ENCODE peak calls at places on chromosomes 7 and 10, in five cellular contexts. One of them, this sample, is unnamed.

GRCh38 chr7:128821724-128822123 is 8.5 kb upstream of the FLNC start:
- ATAC-seq in naive B cell: no peak
- ATAC-seq in stimulated activated naive CD8-positive, alpha-beta T cell treated with anti-CD3 and anti-CD28 coated beads, Interleukin-15, Interleukin-2, amounts not matched to agents 100 U/mL and 50 U/mL, for 24 hours: no peak
- ATAC-seq in left cardiac atrium: peak
- ATAC-seq in body of pancreas: no peak
- ATAC-seq in this sample: no peak

GRCh38 chr7:119482209-119482608 is 790.8 kb upstream of the KCND2 start:
- ATAC-seq in naive B cell: no peak
- ATAC-seq in stimulated activated naive CD8-positive, alpha-beta T cell treated with anti-CD3 and anti-CD28 coated beads, Interleukin-15, Interleukin-2, amounts not matched to agents 100 U/mL and 50 U/mL, for 24 hours: no peak
- ATAC-seq in left cardiac atrium: no peak
- ATAC-seq in body of pancreas: peak
- ATAC-seq in this sample: no peak

GRCh38 chr10:86944471-86944870 is 12.9 kb downstream of the MMRN2 start:
- ATAC-seq in naive B cell: no peak
- ATAC-seq in stimulated activated naive CD8-positive, alpha-beta T cell treated with anti-CD3 and anti-CD28 coated beads, Interleukin-15, Interleukin-2, amounts not matched to agents 100 U/mL and 50 U/mL, for 24 hours: peak
- ATAC-seq in left cardiac atrium: no peak
- ATAC-seq in body of pancreas: no peak
- ATAC-seq in this sample: peak

GRCh38 chr10:75770634-75771081 is 339.2 kb downstream of the LRMDA start:
- ATAC-seq in naive B cell: no peak
- ATAC-seq in stimulated activated naive CD8-positive, alpha-beta T cell treated with anti-CD3 and anti-CD28 coated beads, Interleukin-15, Interleukin-2, amounts not matched to agents 100 U/mL and 50 U/mL, for 24 hours: no peak
- ATAC-seq in left cardiac atrium: peak
- ATAC-seq in body of pancreas: peak
- ATAC-seq in this sample: no peak

GRCh38 chr7:43461349-43462024 is 121.4 kb upstream of the STK17A start:
- ATAC-seq in naive B cell: no peak
- ATAC-seq in stimulated activated naive CD8-positive, alpha-beta T cell treated with anti-CD3 and anti-CD28 coated beads, Interleukin-15, Interleukin-2, amounts not matched to agents 100 U/mL and 50 U/mL, for 24 hours: no peak
- ATAC-seq in left cardiac atrium: peak
- ATAC-seq in body of pancreas: no peak
- ATAC-seq in this sample: no peak

GRCh38 chr10:51878695-51879094 is 179.3 kb upstream of the CSTF2T start:
- ATAC-seq in naive B cell: no peak
- ATAC-seq in stimulated activated naive CD8-positive, alpha-beta T cell treated with anti-CD3 and anti-CD28 coated beads, Interleukin-15, Interleukin-2, amounts not matched to agents 100 U/mL and 50 U/mL, for 24 hours: no peak
- ATAC-seq in left cardiac atrium: no peak
- ATAC-seq in body of pancreas: no peak
- ATAC-seq in this sample: no peak

GRCh38 chr10:44280211-44280610 is 104.7 kb downstream of the CXCL12 start:
- ATAC-seq in naive B cell: no peak
- ATAC-seq in stimulated activated naive CD8-positive, alpha-beta T cell treated with anti-CD3 and anti-CD28 coated beads, Interleukin-15, Interleukin-2, amounts not matched to agents 100 U/mL and 50 U/mL, for 24 hours: no peak
- ATAC-seq in left cardiac atrium: no peak
- ATAC-seq in body of pancreas: no peak
- ATAC-seq in this sample: no peak

GRCh38 chr7:23299770-23300300 is 696 bp downstream of the MALSU1 start:
- ATAC-seq in naive B cell: no peak
- ATAC-seq in stimulated activated naive CD8-positive, alpha-beta T cell treated with anti-CD3 and anti-CD28 coated beads, Interleukin-15, Interleukin-2, amounts not matched to agents 100 U/mL and 50 U/mL, for 24 hours: peak
- ATAC-seq in left cardiac atrium: peak
- ATAC-seq in body of pancreas: no peak
- ATAC-seq in this sample: peak

GRCh38 chr10:122078326-122078725 is 89.4 kb downstream of the TACC2 start:
- ATAC-seq in naive B cell: no peak
- ATAC-seq in stimulated activated naive CD8-positive, alpha-beta T cell treated with anti-CD3 and anti-CD28 coated beads, Interleukin-15, Interleukin-2, amounts not matched to agents 100 U/mL and 50 U/mL, for 24 hours: no peak
- ATAC-seq in left cardiac atrium: peak
- ATAC-seq in body of pancreas: no peak
- ATAC-seq in this sample: no peak

GRCh38 chr7:40987571-40987970 is 715.3 kb downstream of the INHBA start:
- ATAC-seq in naive B cell: no peak
- ATAC-seq in stimulated activated naive CD8-positive, alpha-beta T cell treated with anti-CD3 and anti-CD28 coated beads, Interleukin-15, Interleukin-2, amounts not matched to agents 100 U/mL and 50 U/mL, for 24 hours: no peak
- ATAC-seq in left cardiac atrium: no peak
- ATAC-seq in body of pancreas: no peak
- ATAC-seq in this sample: no peak

GRCh38 chr10:72337722-72338121 is 17.0 kb downstream of the DNAJB12 start:
- ATAC-seq in naive B cell: no peak
- ATAC-seq in stimulated activated naive CD8-positive, alpha-beta T cell treated with anti-CD3 and anti-CD28 coated beads, Interleukin-15, Interleukin-2, amounts not matched to agents 100 U/mL and 50 U/mL, for 24 hours: no peak
- ATAC-seq in left cardiac atrium: no peak
- ATAC-seq in body of pancreas: no peak
- ATAC-seq in this sample: no peak

GRCh38 chr10:132570771-132571564 is 33.4 kb downstream of the INPP5A start:
- ATAC-seq in naive B cell: peak
- ATAC-seq in stimulated activated naive CD8-positive, alpha-beta T cell treated with anti-CD3 and anti-CD28 coated beads, Interleukin-15, Interleukin-2, amounts not matched to agents 100 U/mL and 50 U/mL, for 24 hours: no peak
- ATAC-seq in left cardiac atrium: peak
- ATAC-seq in body of pancreas: no peak
- ATAC-seq in this sample: peak

GRCh38 chr10:113087082-113088029 is 137.3 kb downstream of the TCF7L2 start:
- ATAC-seq in naive B cell: no peak
- ATAC-seq in stimulated activated naive CD8-positive, alpha-beta T cell treated with anti-CD3 and anti-CD28 coated beads, Interleukin-15, Interleukin-2, amounts not matched to agents 100 U/mL and 50 U/mL, for 24 hours: peak
- ATAC-seq in left cardiac atrium: peak
- ATAC-seq in body of pancreas: peak
- ATAC-seq in this sample: peak

This sample was measured in esophagus mucosa.